ENCODE peak calls at places on chromosomes 2 and 18, in four cellular contexts. One of them, this sample, is unnamed.
A peak's percentile ranks its signal among the peaks of the same experiment; 100 is the strongest.

GRCh38 chr18:23835506-23835905 is 146.3 kb downstream of the LAMA3 start:
- DNase-seq in adrenal gland: no peak
- DNase-seq in CD8-positive, alpha-beta T cell: no peak
- DNase-seq in mucosa of descending colon: no peak
- DNase-seq in this sample: no peak

GRCh38 chr2:43143756-43144155 is 82.7 kb downstream of the ZFP36L2 start:
- DNase-seq in CD8-positive, alpha-beta T cell: no peak
- DNase-seq in adrenal gland: no peak
- DNase-seq in mucosa of descending colon: no peak
- DNase-seq in this sample: no peak

GRCh38 chr2:37173741-37174140 is 14.7 kb downstream of the SULT6B1 start:
- DNase-seq in adrenal gland: no peak
- DNase-seq in CD8-positive, alpha-beta T cell: no peak
- DNase-seq in mucosa of descending colon: no peak
- DNase-seq in this sample: no peak

GRCh38 chr2:128317186-128317897 is 1.3 kb downstream of the HS6ST1 start:
- DNase-seq in CD8-positive, alpha-beta T cell: no peak
- DNase-seq in adrenal gland: peak; percentile 33
- DNase-seq in mucosa of descending colon: no peak
- DNase-seq in this sample: no peak

GRCh38 chr2:100865819-100866462 is 46.0 kb downstream of the NPAS2 start:
- DNase-seq in adrenal gland: no peak
- DNase-seq in mucosa of descending colon: no peak
- DNase-seq in CD8-positive, alpha-beta T cell: no peak
- DNase-seq in this sample: no peak

GRCh38 chr18:13381331-13381730 is 162.8 kb downstream of the LDLRAD4 start:
- DNase-seq in mucosa of descending colon: no peak
- DNase-seq in adrenal gland: peak; percentile 19
- DNase-seq in CD8-positive, alpha-beta T cell: no peak
- DNase-seq in this sample: no peak

GRCh38 chr18:23998018-23998417 is 16.5 kb upstream of the TTC39C start:
- DNase-seq in mucosa of descending colon: no peak
- DNase-seq in adrenal gland: no peak
- DNase-seq in CD8-positive, alpha-beta T cell: no peak
- DNase-seq in this sample: no peak

GRCh38 chr2:147416099-147416498 is 428.7 kb upstream of the ACVR2A start:
- DNase-seq in adrenal gland: no peak
- DNase-seq in mucosa of descending colon: no peak
- DNase-seq in CD8-positive, alpha-beta T cell: no peak
- DNase-seq in this sample: no peak

GRCh38 chr2:60306231-60306861 is 247.1 kb downstream of the BCL11A start:
- DNase-seq in CD8-positive, alpha-beta T cell: no peak
- DNase-seq in adrenal gland: no peak
- DNase-seq in mucosa of descending colon: no peak
- DNase-seq in this sample: no peak

GRCh38 chr2:37389984-37390765 is 45.7 kb downstream of the QPCT start:
- DNase-seq in adrenal gland: no peak
- DNase-seq in mucosa of descending colon: no peak
- DNase-seq in CD8-positive, alpha-beta T cell: peak; percentile 28
- DNase-seq in this sample: no peak

GRCh38 chr2:168536925-168537466 is 80.9 kb downstream of the CERS6 start:
- DNase-seq in CD8-positive, alpha-beta T cell: no peak
- DNase-seq in mucosa of descending colon: no peak
- DNase-seq in adrenal gland: no peak
- DNase-seq in this sample: no peak

GRCh38 chr2:168663993-168664392 is 138.4 kb upstream of the NOSTRIN start:
- DNase-seq in adrenal gland: no peak
- DNase-seq in CD8-positive, alpha-beta T cell: no peak
- DNase-seq in mucosa of descending colon: no peak
- DNase-seq in this sample: no peak

GRCh38 chr18:50709215-50709614 is 110.6 kb downstream of the MRO start:
- DNase-seq in mucosa of descending colon: no peak
- DNase-seq in CD8-positive, alpha-beta T cell: no peak
- DNase-seq in adrenal gland: no peak
- DNase-seq in this sample: peak; percentile 38

GRCh38 chr2:152730591-152731333 is 12.3 kb downstream of the ARL6IP6 start:
- DNase-seq in adrenal gland: no peak
- DNase-seq in mucosa of descending colon: no peak
- DNase-seq in CD8-positive, alpha-beta T cell: peak; percentile 27
- DNase-seq in this sample: no peak

GRCh38 chr18:46502444-46502843 is 154.6 kb downstream of the LOXHD1 start:
- DNase-seq in CD8-positive, alpha-beta T cell: no peak
- DNase-seq in adrenal gland: no peak
- DNase-seq in mucosa of descending colon: no peak
- DNase-seq in this sample: no peak

GRCh38 chr2:217907266-217907665 is 95.5 kb downstream of the TNS1 start:
- DNase-seq in CD8-positive, alpha-beta T cell: no peak
- DNase-seq in adrenal gland: no peak
- DNase-seq in mucosa of descending colon: no peak
- DNase-seq in this sample: no peak

GRCh38 chr2:205925373-205926337 is 160.3 kb downstream of the INO80D start:
- DNase-seq in CD8-positive, alpha-beta T cell: peak; percentile 48
- DNase-seq in mucosa of descending colon: peak; percentile 80
- DNase-seq in adrenal gland: peak; percentile 79
- DNase-seq in this sample: peak; percentile 93

GRCh38 chr2:119367472-119368099 is 809 bp downstream of the DBI start:
- DNase-seq in adrenal gland: peak; percentile 58
- DNase-seq in mucosa of descending colon: peak; percentile 85
- DNase-seq in CD8-positive, alpha-beta T cell: peak; percentile 26
- DNase-seq in this sample: peak; percentile 83

GRCh38 chr2:201237486-201238241 is 22.7 kb upstream of the CASP8 start:
- DNase-seq in adrenal gland: no peak
- DNase-seq in CD8-positive, alpha-beta T cell: no peak
- DNase-seq in mucosa of descending colon: no peak
- DNase-seq in this sample: no peak

GRCh38 chr2:60554649-60555065 is 1.2 kb upstream of the BCL11A start:
- DNase-seq in CD8-positive, alpha-beta T cell: no peak
- DNase-seq in mucosa of descending colon: peak; percentile 65
- DNase-seq in adrenal gland: no peak
- DNase-seq in this sample: peak; percentile 38

GRCh38 chr2:160910681-160911080 is 249.5 kb upstream of the TANK start:
- DNase-seq in CD8-positive, alpha-beta T cell: no peak
- DNase-seq in adrenal gland: no peak
- DNase-seq in mucosa of descending colon: no peak
- DNase-seq in this sample: no peak

GRCh38 chr2:213524164-213524563 is 239.9 kb downstream of the SPAG16 start:
- DNase-seq in adrenal gland: no peak
- DNase-seq in mucosa of descending colon: no peak
- DNase-seq in CD8-positive, alpha-beta T cell: no peak
- DNase-seq in this sample: no peak

GRCh38 chr2:25955869-25956535 is 26.3 kb downstream of the KIF3C start:
- DNase-seq in adrenal gland: no peak
- DNase-seq in CD8-positive, alpha-beta T cell: no peak
- DNase-seq in mucosa of descending colon: no peak
- DNase-seq in this sample: no peak

GRCh38 chr2:183166210-183166609 is 42.0 kb downstream of the NUP35 start:
- DNase-seq in mucosa of descending colon: no peak
- DNase-seq in adrenal gland: no peak
- DNase-seq in CD8-positive, alpha-beta T cell: no peak
- DNase-seq in this sample: no peak

GRCh38 chr2:172394008-172394407 is 33.4 kb upstream of the ITGA6 start:
- DNase-seq in CD8-positive, alpha-beta T cell: no peak
- DNase-seq in adrenal gland: no peak
- DNase-seq in mucosa of descending colon: no peak
- DNase-seq in this sample: no peak

GRCh38 chr2:75361486-75361885 is 162.2 kb upstream of the TACR1 start:
- DNase-seq in CD8-positive, alpha-beta T cell: no peak
- DNase-seq in mucosa of descending colon: no peak
- DNase-seq in adrenal gland: no peak
- DNase-seq in this sample: no peak

GRCh38 chr2:53129851-53130250 is 637.8 kb upstream of the CHAC2 start:
- DNase-seq in mucosa of descending colon: no peak
- DNase-seq in CD8-positive, alpha-beta T cell: no peak
- DNase-seq in adrenal gland: no peak
- DNase-seq in this sample: no peak

GRCh38 chr2:105387225-105387624 is 11.6 kb downstream of the FHL2 start:
- DNase-seq in CD8-positive, alpha-beta T cell: no peak
- DNase-seq in mucosa of descending colon: no peak
- DNase-seq in adrenal gland: no peak
- DNase-seq in this sample: no peak

GRCh38 chr18:77095356-77096030 is 37.1 kb downstream of the MBP start:
- DNase-seq in adrenal gland: no peak
- DNase-seq in CD8-positive, alpha-beta T cell: no peak
- DNase-seq in mucosa of descending colon: no peak
- DNase-seq in this sample: no peak

GRCh38 chr18:21074336-21075323 is 37.0 kb downstream of the ROCK1 start:
- DNase-seq in adrenal gland: no peak
- DNase-seq in CD8-positive, alpha-beta T cell: no peak
- DNase-seq in mucosa of descending colon: no peak
- DNase-seq in this sample: no peak

GRCh38 chr2:47373747-47374146 is 29.2 kb upstream of the MSH2 start:
- DNase-seq in mucosa of descending colon: no peak
- DNase-seq in adrenal gland: no peak
- DNase-seq in CD8-positive, alpha-beta T cell: no peak
- DNase-seq in this sample: no peak

GRCh38 chr2:163778045-163778753 is 42.4 kb upstream of the FIGN start:
- DNase-seq in mucosa of descending colon: no peak
- DNase-seq in adrenal gland: no peak
- DNase-seq in CD8-positive, alpha-beta T cell: no peak
- DNase-seq in this sample: no peak

GRCh38 chr2:238704471-238705230 is 143.2 kb upstream of the TWIST2 start:
- DNase-seq in CD8-positive, alpha-beta T cell: no peak
- DNase-seq in adrenal gland: no peak
- DNase-seq in mucosa of descending colon: no peak
- DNase-seq in this sample: no peak

GRCh38 chr2:128557841-128558241 is 239.2 kb upstream of the HS6ST1 start:
- DNase-seq in adrenal gland: no peak
- DNase-seq in mucosa of descending colon: no peak
- DNase-seq in CD8-positive, alpha-beta T cell: no peak
- DNase-seq in this sample: no peak

GRCh38 chr2:197613509-197613987 is 61.8 kb downstream of the RFTN2 start:
- DNase-seq in mucosa of descending colon: no peak
- DNase-seq in CD8-positive, alpha-beta T cell: no peak
- DNase-seq in adrenal gland: no peak
- DNase-seq in this sample: no peak

DNA sequence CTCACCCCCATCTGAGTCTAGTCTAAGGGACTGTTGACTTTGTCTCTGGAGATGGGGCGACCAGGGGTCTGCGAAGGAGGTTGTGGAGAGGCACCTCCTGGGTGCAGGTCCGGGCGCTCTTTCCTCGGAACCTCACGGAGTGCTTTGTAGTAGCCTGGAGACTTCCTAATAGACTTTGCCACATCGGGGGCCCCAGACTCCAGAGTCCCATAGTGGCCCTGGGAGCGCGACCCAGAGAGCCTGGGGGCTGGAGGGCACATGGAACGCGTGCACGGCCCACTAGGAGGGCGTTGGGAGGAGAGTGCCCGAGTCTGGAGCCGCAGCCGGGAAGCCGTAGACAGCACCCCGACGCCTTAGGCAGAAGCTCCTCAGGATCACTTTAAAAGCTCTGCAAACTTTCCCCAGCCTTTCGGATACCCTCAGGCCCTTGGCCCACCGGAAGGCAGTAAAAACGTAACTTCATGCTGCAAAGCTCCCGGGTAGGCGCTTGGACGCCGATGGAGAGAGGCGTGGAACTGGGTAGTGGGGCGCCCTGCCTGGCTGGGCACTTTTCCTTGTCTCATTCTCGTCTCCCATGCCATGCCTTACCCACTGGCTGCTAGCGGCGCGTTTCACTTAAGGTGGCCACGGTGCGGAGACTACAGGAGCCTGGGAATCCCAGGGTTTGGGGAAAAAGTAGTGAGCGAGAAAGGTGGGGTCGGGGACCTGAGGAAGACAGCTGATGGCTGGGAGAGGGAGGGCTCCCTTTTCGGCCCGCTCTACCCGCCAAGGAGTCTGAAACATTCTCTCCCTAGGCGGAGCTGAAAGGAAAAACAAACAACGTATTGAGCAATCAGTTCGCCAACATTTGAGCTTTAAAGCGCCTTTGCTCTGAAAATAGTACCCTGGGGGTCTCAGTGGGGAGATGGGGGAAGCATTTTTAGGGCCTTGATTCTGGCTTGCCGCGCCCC is 141.7 kb downstream of the MEIS1 start:
- DNase-seq in CD8-positive, alpha-beta T cell: no peak
- DNase-seq in mucosa of descending colon: no peak
- DNase-seq in adrenal gland: peak; percentile 67
- DNase-seq in this sample: no peak
- TF ChIP-seq CTCF in CD8-positive, alpha-beta T cell: no peak
- TF ChIP-seq CTCF in mucosa of descending colon: no peak
- TF ChIP-seq CTCF in adrenal gland: no peak
- TF ChIP-seq CTCF in this sample: no peak

DNA sequence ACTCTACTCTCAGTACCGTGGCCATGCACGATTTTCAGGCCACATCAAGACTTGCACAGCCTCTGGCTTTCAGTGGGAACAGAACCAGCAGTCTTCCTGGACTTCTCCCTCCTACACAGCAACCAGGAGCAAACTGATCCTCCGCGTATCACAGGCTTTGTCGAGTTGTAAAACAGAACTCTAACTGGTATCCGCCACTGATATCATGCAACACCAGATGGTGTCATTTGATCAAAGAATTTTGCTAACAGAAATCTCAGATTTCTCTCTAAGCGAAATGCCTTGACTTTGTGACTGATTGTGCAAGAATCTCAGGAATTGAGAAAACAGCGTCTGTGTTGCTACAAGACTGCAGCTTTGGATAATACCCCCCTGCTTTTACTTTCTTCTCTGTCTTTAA is 85.7 kb downstream of the COPS8 start:
- DNase-seq in adrenal gland: peak; percentile 44
- DNase-seq in CD8-positive, alpha-beta T cell: no peak
- DNase-seq in mucosa of descending colon: no peak
- DNase-seq in this sample: no peak
- TF ChIP-seq CTCF in adrenal gland: no peak
- TF ChIP-seq CTCF in CD8-positive, alpha-beta T cell: no peak
- TF ChIP-seq CTCF in mucosa of descending colon: no peak
- TF ChIP-seq CTCF in this sample: no peak

GRCh38 chr2:179843541-179843940 is 17.9 kb downstream of the ZNF385B start:
- DNase-seq in mucosa of descending colon: no peak
- DNase-seq in adrenal gland: no peak
- DNase-seq in CD8-positive, alpha-beta T cell: no peak
- DNase-seq in this sample: no peak

GRCh38 chr2:179840840-179841239 is 20.6 kb downstream of the ZNF385B start:
- DNase-seq in mucosa of descending colon: no peak
- DNase-seq in CD8-positive, alpha-beta T cell: no peak
- DNase-seq in adrenal gland: no peak
- DNase-seq in this sample: no peak

GRCh38 chr2:179837408-179837807 is 24.0 kb downstream of the ZNF385B start:
- DNase-seq in CD8-positive, alpha-beta T cell: no peak
- DNase-seq in mucosa of descending colon: no peak
- DNase-seq in adrenal gland: peak; percentile 52
- DNase-seq in this sample: no peak

GRCh38 chr2:179842498-179843153 is 18.8 kb downstream of the ZNF385B start:
- DNase-seq in adrenal gland: peak; percentile 36
- DNase-seq in mucosa of descending colon: no peak
- DNase-seq in CD8-positive, alpha-beta T cell: no peak
- DNase-seq in this sample: peak; percentile 43
- TF ChIP-seq CTCF in adrenal gland: no peak
- TF ChIP-seq CTCF in mucosa of descending colon: no peak
- TF ChIP-seq CTCF in CD8-positive, alpha-beta T cell: no peak
- TF ChIP-seq CTCF in this sample: peak; percentile 21

GRCh38 chr18:48644029-48644428 is 105.2 kb downstream of the CTIF start:
- DNase-seq in adrenal gland: no peak
- DNase-seq in mucosa of descending colon: no peak
- DNase-seq in CD8-positive, alpha-beta T cell: no peak
- DNase-seq in this sample: no peak

GRCh38 chr18:48645427-48646002 is 106.7 kb downstream of the CTIF start:
- DNase-seq in mucosa of descending colon: no peak
- DNase-seq in adrenal gland: no peak
- DNase-seq in CD8-positive, alpha-beta T cell: no peak
- DNase-seq in this sample: no peak

GRCh38 chr18:48643262-48643661 is 104.4 kb downstream of the CTIF start:
- DNase-seq in adrenal gland: no peak
- DNase-seq in mucosa of descending colon: no peak
- DNase-seq in CD8-positive, alpha-beta T cell: no peak
- DNase-seq in this sample: no peak

GRCh38 chr18:48649231-48649630 is 110.4 kb downstream of the CTIF start:
- DNase-seq in adrenal gland: no peak
- DNase-seq in mucosa of descending colon: no peak
- DNase-seq in CD8-positive, alpha-beta T cell: no peak
- DNase-seq in this sample: no peak
- TF ChIP-seq CTCF in adrenal gland: no peak
- TF ChIP-seq CTCF in mucosa of descending colon: no peak
- TF ChIP-seq CTCF in CD8-positive, alpha-beta T cell: no peak
- TF ChIP-seq CTCF in this sample: no peak

This sample was measured in glutamatergic neuron.